ENCODE peak calls at places on chromosomes 3 and 15, in five cellular contexts. One of them, this sample, is unnamed.

GRCh38 chr3:163919154-163919553 is 1159.1 kb downstream of the SI start:
- DNase-seq in PC-9: no peak
- DNase-seq in stimulated activated CD8-positive, alpha-beta memory T cell treated with anti-CD3 and anti-CD28 coated beads, Interleukin-4, amount 100 ng/mL, for 1 hour: no peak
- DNase-seq in GM12864: no peak
- DNase-seq in GM23248: no peak
- DNase-seq in this sample: no peak

GRCh38 chr3:124429129-124429815 is 301.0 kb upstream of the UMPS start:
- DNase-seq in PC-9: peak
- DNase-seq in stimulated activated CD8-positive, alpha-beta memory T cell treated with anti-CD3 and anti-CD28 coated beads, Interleukin-4, amount 100 ng/mL, for 1 hour: no peak
- DNase-seq in GM12864: no peak
- DNase-seq in GM23248: peak
- DNase-seq in this sample: peak

GRCh38 chr15:35665855-35666536 is 120.0 kb upstream of the DPH6 start:
- DNase-seq in PC-9: no peak
- DNase-seq in stimulated activated CD8-positive, alpha-beta memory T cell treated with anti-CD3 and anti-CD28 coated beads, Interleukin-4, amount 100 ng/mL, for 1 hour: no peak
- DNase-seq in GM12864: no peak
- DNase-seq in GM23248: peak
- DNase-seq in this sample: no peak

GRCh38 chr3:66885326-66886000 is 112.6 kb upstream of the KBTBD8 start:
- DNase-seq in PC-9: peak
- DNase-seq in stimulated activated CD8-positive, alpha-beta memory T cell treated with anti-CD3 and anti-CD28 coated beads, Interleukin-4, amount 100 ng/mL, for 1 hour: no peak
- DNase-seq in GM12864: no peak
- DNase-seq in GM23248: peak
- DNase-seq in this sample: no peak

GRCh38 chr3:121834079-121834730 is 655 bp downstream of the IQCB1 start:
- DNase-seq in PC-9: no peak
- DNase-seq in stimulated activated CD8-positive, alpha-beta memory T cell treated with anti-CD3 and anti-CD28 coated beads, Interleukin-4, amount 100 ng/mL, for 1 hour: no peak
- DNase-seq in GM12864: no peak
- DNase-seq in GM23248: peak
- DNase-seq in this sample: no peak

GRCh38 chr3:126522363-126522788 is 1.6 kb upstream of the CHST13 start:
- DNase-seq in PC-9: no peak
- DNase-seq in stimulated activated CD8-positive, alpha-beta memory T cell treated with anti-CD3 and anti-CD28 coated beads, Interleukin-4, amount 100 ng/mL, for 1 hour: peak
- DNase-seq in GM12864: no peak
- DNase-seq in GM23248: peak
- DNase-seq in this sample: peak

GRCh38 chr3:21665444-21665843 is 85.6 kb downstream of the ZNF385D start:
- DNase-seq in PC-9: no peak
- DNase-seq in stimulated activated CD8-positive, alpha-beta memory T cell treated with anti-CD3 and anti-CD28 coated beads, Interleukin-4, amount 100 ng/mL, for 1 hour: no peak
- DNase-seq in GM12864: no peak
- DNase-seq in GM23248: no peak
- DNase-seq in this sample: no peak

GRCh38 chr15:65541231-65541630 is 11.0 kb downstream of the HACD3 start:
- DNase-seq in PC-9: no peak
- DNase-seq in stimulated activated CD8-positive, alpha-beta memory T cell treated with anti-CD3 and anti-CD28 coated beads, Interleukin-4, amount 100 ng/mL, for 1 hour: no peak
- DNase-seq in GM12864: no peak
- DNase-seq in GM23248: no peak
- DNase-seq in this sample: no peak

GRCh38 chr3:8529738-8530525 is 28.3 kb downstream of the LMCD1 start:
- DNase-seq in PC-9: no peak
- DNase-seq in stimulated activated CD8-positive, alpha-beta memory T cell treated with anti-CD3 and anti-CD28 coated beads, Interleukin-4, amount 100 ng/mL, for 1 hour: no peak
- DNase-seq in GM12864: no peak
- DNase-seq in GM23248: peak
- DNase-seq in this sample: no peak

GRCh38 chr3:29381595-29381994 is 100.7 kb downstream of the RBMS3 start:
- DNase-seq in PC-9: no peak
- DNase-seq in stimulated activated CD8-positive, alpha-beta memory T cell treated with anti-CD3 and anti-CD28 coated beads, Interleukin-4, amount 100 ng/mL, for 1 hour: no peak
- DNase-seq in GM12864: no peak
- DNase-seq in GM23248: peak
- DNase-seq in this sample: peak

GRCh38 chr15:25465835-25466234 is 27.0 kb upstream of the UBE3A start:
- DNase-seq in PC-9: no peak
- DNase-seq in stimulated activated CD8-positive, alpha-beta memory T cell treated with anti-CD3 and anti-CD28 coated beads, Interleukin-4, amount 100 ng/mL, for 1 hour: no peak
- DNase-seq in GM12864: no peak
- DNase-seq in GM23248: no peak
- DNase-seq in this sample: no peak

GRCh38 chr3:112973325-112974177 is 1.4 kb downstream of the CD200R1 start:
- DNase-seq in PC-9: no peak
- DNase-seq in stimulated activated CD8-positive, alpha-beta memory T cell treated with anti-CD3 and anti-CD28 coated beads, Interleukin-4, amount 100 ng/mL, for 1 hour: no peak
- DNase-seq in GM12864: peak
- DNase-seq in GM23248: no peak
- DNase-seq in this sample: no peak

GRCh38 chr3:69563968-69564367 is 175.3 kb upstream of the MITF start:
- DNase-seq in PC-9: no peak
- DNase-seq in stimulated activated CD8-positive, alpha-beta memory T cell treated with anti-CD3 and anti-CD28 coated beads, Interleukin-4, amount 100 ng/mL, for 1 hour: no peak
- DNase-seq in GM12864: no peak
- DNase-seq in GM23248: no peak
- DNase-seq in this sample: no peak

GRCh38 chr15:101189708-101190107 is 62.1 kb downstream of the CHSY1 start:
- DNase-seq in PC-9: no peak
- DNase-seq in stimulated activated CD8-positive, alpha-beta memory T cell treated with anti-CD3 and anti-CD28 coated beads, Interleukin-4, amount 100 ng/mL, for 1 hour: no peak
- DNase-seq in GM12864: no peak
- DNase-seq in GM23248: no peak
- DNase-seq in this sample: no peak

GRCh38 chr3:51799879-51800757 is 21.1 kb upstream of the IQCF6 start:
- DNase-seq in PC-9: peak
- DNase-seq in stimulated activated CD8-positive, alpha-beta memory T cell treated with anti-CD3 and anti-CD28 coated beads, Interleukin-4, amount 100 ng/mL, for 1 hour: no peak
- DNase-seq in GM12864: no peak
- DNase-seq in GM23248: peak
- DNase-seq in this sample: peak

GRCh38 chr3:32822609-32823498 is 5.1 kb downstream of the TRIM71 start:
- DNase-seq in PC-9: no peak
- DNase-seq in stimulated activated CD8-positive, alpha-beta memory T cell treated with anti-CD3 and anti-CD28 coated beads, Interleukin-4, amount 100 ng/mL, for 1 hour: no peak
- DNase-seq in GM12864: no peak
- DNase-seq in GM23248: no peak
- DNase-seq in this sample: no peak

GRCh38 chr3:186217820-186218164 is 108.9 kb upstream of the ETV5 start:
- DNase-seq in PC-9: peak
- DNase-seq in stimulated activated CD8-positive, alpha-beta memory T cell treated with anti-CD3 and anti-CD28 coated beads, Interleukin-4, amount 100 ng/mL, for 1 hour: no peak
- DNase-seq in GM12864: peak
- DNase-seq in GM23248: no peak
- DNase-seq in this sample: no peak

GRCh38 chr15:73882761-73883419 is 9.5 kb downstream of the TBC1D21 start:
- DNase-seq in PC-9: no peak
- DNase-seq in stimulated activated CD8-positive, alpha-beta memory T cell treated with anti-CD3 and anti-CD28 coated beads, Interleukin-4, amount 100 ng/mL, for 1 hour: no peak
- DNase-seq in GM12864: no peak
- DNase-seq in GM23248: no peak
- DNase-seq in this sample: no peak

GRCh38 chr3:13073042-13073906 is at the start of gene IQSEC1:
- DNase-seq in PC-9: no peak
- DNase-seq in stimulated activated CD8-positive, alpha-beta memory T cell treated with anti-CD3 and anti-CD28 coated beads, Interleukin-4, amount 100 ng/mL, for 1 hour: peak
- DNase-seq in GM12864: no peak
- DNase-seq in GM23248: peak
- DNase-seq in this sample: peak

GRCh38 chr3:181712505-181713299 is 977 bp downstream of the SOX2 start:
- DNase-seq in PC-9: no peak
- DNase-seq in stimulated activated CD8-positive, alpha-beta memory T cell treated with anti-CD3 and anti-CD28 coated beads, Interleukin-4, amount 100 ng/mL, for 1 hour: no peak
- DNase-seq in GM12864: no peak
- DNase-seq in GM23248: peak
- DNase-seq in this sample: peak

GRCh38 chr15:40953713-40954074 is 423 bp downstream of the CHAC1 start:
- DNase-seq in PC-9: no peak
- DNase-seq in stimulated activated CD8-positive, alpha-beta memory T cell treated with anti-CD3 and anti-CD28 coated beads, Interleukin-4, amount 100 ng/mL, for 1 hour: no peak
- DNase-seq in GM12864: no peak
- DNase-seq in GM23248: peak
- DNase-seq in this sample: no peak

GRCh38 chr3:55750525-55750924 is 263.4 kb upstream of the WNT5A start:
- DNase-seq in PC-9: peak
- DNase-seq in stimulated activated CD8-positive, alpha-beta memory T cell treated with anti-CD3 and anti-CD28 coated beads, Interleukin-4, amount 100 ng/mL, for 1 hour: no peak
- DNase-seq in GM12864: no peak
- DNase-seq in GM23248: peak
- DNase-seq in this sample: no peak

GRCh38 chr3:13750215-13750614 is 129.7 kb downstream of the WNT7A start:
- DNase-seq in PC-9: no peak
- DNase-seq in stimulated activated CD8-positive, alpha-beta memory T cell treated with anti-CD3 and anti-CD28 coated beads, Interleukin-4, amount 100 ng/mL, for 1 hour: no peak
- DNase-seq in GM12864: no peak
- DNase-seq in GM23248: no peak
- DNase-seq in this sample: no peak

GRCh38 chr3:4778119-4778518 is 201.1 kb upstream of the BHLHE40 start:
- DNase-seq in PC-9: no peak
- DNase-seq in stimulated activated CD8-positive, alpha-beta memory T cell treated with anti-CD3 and anti-CD28 coated beads, Interleukin-4, amount 100 ng/mL, for 1 hour: no peak
- DNase-seq in GM12864: no peak
- DNase-seq in GM23248: no peak
- DNase-seq in this sample: no peak

GRCh38 chr3:10552631-10552943 is 47.2 kb upstream of the ATP2B2 start:
- DNase-seq in PC-9: no peak
- DNase-seq in stimulated activated CD8-positive, alpha-beta memory T cell treated with anti-CD3 and anti-CD28 coated beads, Interleukin-4, amount 100 ng/mL, for 1 hour: no peak
- DNase-seq in GM12864: no peak
- DNase-seq in GM23248: no peak
- DNase-seq in this sample: no peak

GRCh38 chr3:76096836-76097587 is 311.7 kb upstream of the ZNF717 start:
- DNase-seq in PC-9: no peak
- DNase-seq in stimulated activated CD8-positive, alpha-beta memory T cell treated with anti-CD3 and anti-CD28 coated beads, Interleukin-4, amount 100 ng/mL, for 1 hour: no peak
- DNase-seq in GM12864: no peak
- DNase-seq in GM23248: peak
- DNase-seq in this sample: no peak

GRCh38 chr15:58066042-58066867 is 744 bp upstream of the ALDH1A2 start:
- DNase-seq in PC-9: no peak
- DNase-seq in stimulated activated CD8-positive, alpha-beta memory T cell treated with anti-CD3 and anti-CD28 coated beads, Interleukin-4, amount 100 ng/mL, for 1 hour: no peak
- DNase-seq in GM12864: no peak
- DNase-seq in GM23248: peak
- DNase-seq in this sample: peak

This sample was measured in SK-N-DZ.